ENCODE peak calls at places on chromosomes 11 and 22, in eight cellular contexts. D is Peyer's patch, V is coronary artery, M is iPS-NIHi11, F is fibroblast of the conjunctiva, Q is AG20443, Y is mucosa of gallbladder, X is A549. A is an unnamed sample.

GRCh38 chr11:59611570-59612565 is 3.7 kb downstream of the OSBP start:
- DNase-seq in D (peak; percentile 76), V (no peak), M (no peak), F (no peak), Q (no peak), Y (peak; percentile 69), X (no peak), A (peak; percentile 35)

GRCh38 chr22:25494774-25495173 is 69.7 kb upstream of the GRK3 start:
- DNase-seq in D (no peak), V (no peak), M (no peak), F (no peak), Q (no peak), Y (no peak), X (no peak), A (no peak)

GRCh38 chr11:132862918-132863317 is 669.4 kb downstream of the OPCML start:
- DNase-seq in D (no peak), V (no peak), M (no peak), F (no peak), Q (no peak), Y (no peak), X (no peak), A (no peak)

GRCh38 chr11:16767137-16767536 is 28.7 kb downstream of the C11orf58 start:
- DNase-seq in D (no peak), V (no peak), M (no peak), F (no peak), Q (no peak), Y (no peak), X (no peak), A (no peak)

GRCh38 chr11:36129955-36130354 is 159.3 kb downstream of the COMMD9 start:
- DNase-seq in D (no peak), V (no peak), M (no peak), F (no peak), Q (no peak), Y (no peak), X (no peak), A (no peak)

GRCh38 chr22:22776121-22776520 is 111.5 kb upstream of the IGLL5 start:
- DNase-seq in D (no peak), V (no peak), M (no peak), F (no peak), Q (no peak), Y (no peak), X (no peak), A (no peak)

GRCh38 chr22:36184433-36185035 is 17.1 kb downstream of the APOL4 start:
- DNase-seq in D (no peak), V (no peak), M (no peak), F (no peak), Q (peak; percentile 72), Y (no peak), X (no peak), A (peak; percentile 21)

GRCh38 chr11:34890812-34891211 is 25.4 kb downstream of the APIP start:
- DNase-seq in D (no peak), V (no peak), M (no peak), F (peak; percentile 39), Q (peak; percentile 22), Y (no peak), X (no peak), A (peak; percentile 26)

GRCh38 chr11:116086426-116086825 is 582.2 kb upstream of the CADM1 start:
- DNase-seq in D (no peak), V (no peak), M (no peak), F (no peak), Q (no peak), Y (peak; percentile 21), X (no peak), A (no peak)

GRCh38 chr22:21714059-21714770 is 21.4 kb downstream of the YPEL1 start:
- DNase-seq in D (no peak), V (no peak), M (no peak), F (no peak), Q (no peak), Y (no peak), X (no peak), A (no peak)

GRCh38 chr11:4448995-4449394 is at the start of gene OR52K2:
- DNase-seq in D (no peak), V (no peak), M (no peak), F (no peak), Q (no peak), Y (no peak), X (no peak), A (no peak)

GRCh38 chr22:45485271-45485670 is 17.4 kb upstream of the FBLN1 start:
- DNase-seq in D (no peak), V (no peak), M (no peak), F (no peak), Q (no peak), Y (no peak), X (no peak), A (no peak)

GRCh38 chr11:134517621-134518293 is 105.7 kb upstream of the B3GAT1 start:
- DNase-seq in D (peak; percentile 26), V (no peak), M (no peak), F (no peak), Q (no peak), Y (no peak), X (no peak), A (no peak)

GRCh38 chr22:41028841-41029240 is 63.6 kb upstream of the EP300 start:
- DNase-seq in D (no peak), V (no peak), M (no peak), F (peak; percentile 72), Q (peak; percentile 86), Y (no peak), X (no peak), A (peak; percentile 92)

GRCh38 chr22:35400335-35400680 is 368 bp downstream of the MCM5 start:
- DNase-seq in D (no peak), V (no peak), M (no peak), F (no peak), Q (peak; percentile 19), Y (no peak), X (no peak), A (no peak)

GRCh38 chr11:2801711-2802388 is 83.7 kb downstream of the CDKN1C start:
- DNase-seq in D (peak; percentile 29), V (peak; percentile 47), M (no peak), F (no peak), Q (no peak), Y (no peak), X (no peak), A (no peak)

GRCh38 chr22:30253205-30253852 is 6.8 kb upstream of the LIF start:
- DNase-seq in D (peak; percentile 76), V (no peak), M (no peak), F (no peak), Q (no peak), Y (peak; percentile 75), X (peak; percentile 62), A (no peak)

GRCh38 chr11:125569913-125570621 is 790 bp downstream of the EI24 start:
- DNase-seq in D (no peak), V (no peak), M (no peak), F (no peak), Q (no peak), Y (no peak), X (no peak), A (peak; percentile 8)

GRCh38 chr11:46827995-46828394 is 18.1 kb downstream of the CKAP5 start:
- DNase-seq in D (no peak), V (no peak), M (no peak), F (peak; percentile 29), Q (no peak), Y (no peak), X (no peak), A (peak; percentile 8)

GRCh38 chr11:94049351-94049750 is 28.2 kb downstream of the HEPHL1 start:
- DNase-seq in D (no peak), V (no peak), M (no peak), F (no peak), Q (no peak), Y (no peak), X (no peak), A (no peak)

GRCh38 chr22:39956932-39957664 is 3.1 kb upstream of the TMA7B start:
- DNase-seq in D (no peak), V (no peak), M (no peak), F (no peak), Q (no peak), Y (no peak), X (no peak), A (no peak)

GRCh38 chr11:76889414-76889975 is 28.8 kb downstream of the ACER3 start:
- DNase-seq in D (no peak), V (no peak), M (no peak), F (no peak), Q (no peak), Y (no peak), X (no peak), A (peak; percentile 4)

GRCh38 chr22:25823276-25823675 is 81.3 kb downstream of the MYO18B start:
- DNase-seq in D (no peak), V (no peak), M (no peak), F (no peak), Q (no peak), Y (no peak), X (no peak), A (no peak)

GRCh38 chr11:95337175-95337957 is 106.4 kb upstream of the SESN3 start:
- DNase-seq in D (peak; percentile 74), V (no peak), M (no peak), F (peak; percentile 49), Q (peak; percentile 67), Y (peak; percentile 37), X (no peak), A (peak; percentile 41)

GRCh38 chr22:49535527-49536125 is 292.0 kb downstream of the BRD1 start:
- DNase-seq in D (no peak), V (no peak), M (no peak), F (no peak), Q (no peak), Y (no peak), X (no peak), A (no peak)

GRCh38 chr22:22215659-22216449 is 28.7 kb upstream of the VPREB1 start:
- DNase-seq in D (no peak), V (no peak), M (no peak), F (no peak), Q (no peak), Y (no peak), X (no peak), A (no peak)

GRCh38 chr22:49718396-49718795 is 109.3 kb downstream of the BRD1 start:
- DNase-seq in D (no peak), V (no peak), M (no peak), F (no peak), Q (no peak), Y (no peak), X (no peak), A (no peak)

GRCh38 chr11:106021181-106021966 is 666 bp downstream of the MSANTD4 start:
- DNase-seq in D (no peak), V (no peak), M (no peak), F (no peak), Q (peak; percentile 11), Y (no peak), X (no peak), A (peak; percentile 63)

GRCh38 chr11:2122907-2123627 is 16.1 kb downstream of the IGF2 start:
- DNase-seq in D (no peak), V (no peak), M (no peak), F (no peak), Q (no peak), Y (no peak), X (no peak), A (no peak)

GRCh38 chr11:40314327-40314726 is 1145.1 kb downstream of the LRRC4C start:
- DNase-seq in D (no peak), V (no peak), M (no peak), F (no peak), Q (no peak), Y (no peak), X (no peak), A (no peak)

GRCh38 chr11:35337136-35337918 is 82.0 kb downstream of the SLC1A2 start:
- DNase-seq in D (no peak), V (no peak), M (no peak), F (peak; percentile 93), Q (peak; percentile 90), Y (no peak), X (peak; percentile 95), A (peak; percentile 97)

GRCh38 chr11:2257023-2257700 is 13.2 kb downstream of the ASCL2 start:
- DNase-seq in D (peak; percentile 43), V (no peak), M (no peak), F (no peak), Q (peak; percentile 7), Y (peak; percentile 8), X (no peak), A (no peak)

GRCh38 chr22:18001040-18001893 is 23.1 kb downstream of the MICAL3 start:
- DNase-seq in D (peak; percentile 93), V (peak; percentile 92), M (peak; percentile 97), F (peak; percentile 96), Q (peak; percentile 98), Y (peak; percentile 90), X (peak; percentile 98), A (peak; percentile 96)

GRCh38 chr11:110478410-110478809 is 48.7 kb downstream of the FDX1 start:
- DNase-seq in D (no peak), V (no peak), M (peak; percentile 75), F (no peak), Q (no peak), Y (no peak), X (no peak), A (no peak)

A was measured in foreskin fibroblast.